ENCODE peak calls at places on chromosomes 13 and 19, in six cellular contexts. T, S, Z, K, H and Q are unnamed samples.

GRCh38 chr19:19259741-19260140 is 13.4 kb downstream of the TM6SF2 start:
- DNase-seq in K (peak; percentile 88), H (no peak), Z (no peak), S (no peak), T (no peak), Q (no peak)

GRCh38 chr19:37955986-37956385 is 49.0 kb downstream of the SIPA1L3 start:
- DNase-seq in H (no peak), S (no peak), K (no peak), T (no peak), Z (no peak), Q (no peak)

GRCh38 chr19:12202250-12202649 is 39.4 kb downstream of the ZNF136 start:
- DNase-seq in Z (peak; percentile 64), K (peak; percentile 49), H (no peak), S (peak; percentile 61), T (no peak), Q (peak; percentile 65)

GRCh38 chr13:31945202-31945978 is 86.2 kb upstream of the FRY start:
- DNase-seq in T (no peak), Z (no peak), S (peak; percentile 45), H (no peak), K (peak; percentile 74), Q (no peak)

GRCh38 chr19:15213715-15214381 is 13.1 kb upstream of the NOTCH3 start:
- DNase-seq in S (no peak), T (no peak), Z (no peak), H (no peak), K (no peak), Q (no peak)

GRCh38 chr19:43407416-43408005 is 7.2 kb upstream of the TEX101 start:
- DNase-seq in H (no peak), T (no peak), K (peak; percentile 66), Z (no peak), S (no peak), Q (no peak)

GRCh38 chr13:104140557-104140956 is 1074.3 kb upstream of the SLC10A2 start:
- DNase-seq in T (no peak), Z (no peak), K (no peak), H (no peak), S (no peak), Q (no peak)

GRCh38 chr13:113938716-113939115 is 35.2 kb downstream of the C13orf46 start:
- DNase-seq in H (no peak), Z (no peak), T (no peak), S (no peak), K (no peak), Q (no peak)

GRCh38 chr13:93039131-93039530 is 187.5 kb upstream of the GPC6 start:
- DNase-seq in Z (no peak), K (no peak), T (no peak), H (no peak), S (no peak), Q (no peak)

GRCh38 chr13:34886476-34886875 is 55.6 kb upstream of the NBEA start:
- DNase-seq in T (no peak), S (no peak), K (no peak), H (no peak), Z (no peak), Q (no peak)

GRCh38 chr13:82565191-82565590 is 1317.1 kb downstream of the SLITRK1 start:
- DNase-seq in S (no peak), T (no peak), Z (no peak), H (no peak), K (no peak), Q (no peak)

GRCh38 chr19:49793561-49793840 is 19.6 kb downstream of the FUZ start:
- DNase-seq in K (no peak), H (no peak), Z (no peak), T (no peak), S (no peak), Q (no peak)

GRCh38 chr19:48321372-48321621 is 4.1 kb upstream of the EMP3 start:
- DNase-seq in Z (peak; percentile 97), S (peak; percentile 100), K (peak; percentile 100), H (peak; percentile 95), T (peak; percentile 91), Q (peak; percentile 94)

GRCh38 chr13:20709782-20710181 is 6.3 kb downstream of the IL17D start:
- DNase-seq in K (no peak), H (no peak), S (no peak), Z (no peak), T (no peak), Q (no peak)

GRCh38 chr19:47227347-47228167 is 3.4 kb downstream of the BBC3 start:
- DNase-seq in Z (no peak), K (peak; percentile 99), S (peak; percentile 91), H (peak; percentile 85), T (peak; percentile 59), Q (peak; percentile 39)

GRCh38 chr19:19034204-19034624 is 811 bp downstream of the ARMC6 start:
- DNase-seq in S (peak; percentile 84), T (no peak), K (peak; percentile 90), Z (peak; percentile 58), H (peak; percentile 62), Q (peak; percentile 79)

GRCh38 chr19:18446811-18447359 is 9.0 kb upstream of the ISYNA1 start:
- DNase-seq in T (no peak), K (no peak), S (no peak), Z (no peak), H (no peak), Q (no peak)